ENCODE peak calls at places on chromosomes 16 and 17, in five cellular contexts. R is thoracic aorta, L is hepatocyte, P is lung, K is fibroblast of lung. A is an unnamed sample.

GRCh38 chr17:65115721-65116312 is 21.4 kb upstream of the RGS9 start:
- DNase-seq in L (no peak), K (no peak), P (no peak), R (no peak), A (no peak)

GRCh38 chr16:50282010-50282538 is 15.7 kb downstream of the ADCY7 start:
- DNase-seq in L (no peak), K (peak), P (peak), R (no peak), A (no peak)

GRCh38 chr17:59725691-59726090 is 18.2 kb downstream of the VMP1 start:
- DNase-seq in K (peak), P (no peak), L (no peak), R (no peak), A (no peak)

GRCh38 chr16:89562939-89563338 is 2.5 kb downstream of the RPL13 start:
- DNase-seq in K (no peak), P (no peak), L (no peak), R (no peak), A (no peak)

GRCh38 chr16:70601576-70602575 is 44.5 kb upstream of the IL34 start:
- DNase-seq in K (peak), L (no peak), P (no peak), R (no peak), A (no peak)

GRCh38 chr17:59342681-59343127 is 11.2 kb downstream of the YPEL2 start:
- DNase-seq in R (no peak), P (no peak), L (no peak), K (no peak), A (no peak)

GRCh38 chr17:7950578-7950977 is 18.6 kb downstream of the CNTROB start:
- DNase-seq in L (no peak), P (no peak), K (no peak), R (no peak), A (no peak)

GRCh38 chr16:70553645-70554044 is 30.0 kb downstream of the SF3B3 start:
- DNase-seq in R (no peak), P (no peak), L (no peak), K (peak), A (no peak)

GRCh38 chr17:75764711-75765421 is at the start of gene GALK1:
- DNase-seq in R (no peak), K (peak), L (peak), P (peak), A (peak)
- H3K4me3 ChIP-seq in R (peak), K (peak), L (peak), P (peak), A (peak)

DNA sequence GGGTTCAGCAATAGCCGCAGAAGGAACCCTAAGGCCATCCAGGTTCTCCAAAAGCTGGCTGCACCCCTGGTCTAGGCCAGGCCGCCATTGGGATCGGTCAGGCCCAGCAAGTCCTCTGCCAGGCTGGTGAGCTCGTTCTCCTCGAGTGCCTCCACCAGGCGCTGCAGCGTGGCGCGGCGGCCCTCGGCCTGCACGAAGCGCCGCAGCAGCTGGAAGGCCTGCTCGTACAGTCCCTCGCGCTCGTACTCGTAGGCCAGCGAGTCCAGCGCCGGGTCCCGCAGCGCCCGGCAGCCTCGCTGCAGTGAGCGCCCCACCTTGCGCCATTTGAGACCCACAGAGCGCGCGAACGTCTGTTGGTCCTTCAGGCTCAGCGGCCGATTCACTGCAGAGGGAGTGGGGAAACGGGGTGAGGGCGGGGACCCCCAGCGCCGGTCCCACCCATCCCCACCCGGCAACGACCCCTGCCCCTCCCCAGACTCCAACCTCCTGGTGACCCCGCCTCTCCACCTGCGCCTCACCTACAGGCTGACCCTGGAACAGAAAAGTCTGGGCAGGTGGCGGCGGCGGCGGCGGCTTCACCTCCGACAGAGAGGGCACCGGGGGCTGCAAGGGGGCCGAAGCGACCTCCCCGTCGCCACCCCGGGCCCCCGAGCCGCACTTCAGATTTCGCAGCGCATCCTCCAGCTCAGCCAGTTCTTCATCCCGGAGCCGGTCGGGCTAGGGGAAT is 3.9 kb upstream of the B3GNT9 start:
- DNase-seq in P (no peak), L (no peak), K (no peak), R (no peak), A (no peak)
- H3K4me3 ChIP-seq in P (no peak), L (no peak), K (no peak), R (peak), A (no peak)

GRCh38 chr16:85935957-85936760 is 37.2 kb downstream of the IRF8 start:
- DNase-seq in R (no peak), K (no peak), P (no peak), L (no peak), A (no peak)
- H3K4me3 ChIP-seq in R (peak), K (no peak), P (no peak), L (no peak), A (no peak)

GRCh38 chr17:29279397-29280070 is 14.4 kb downstream of the NUFIP2 start:
- DNase-seq in L (no peak), P (no peak), R (no peak), K (no peak), A (no peak)
- H3K4me3 ChIP-seq in L (no peak), P (no peak), R (no peak), K (no peak), A (no peak)

GRCh38 chr17:73156887-73157870 is 7.6 kb upstream of the SSTR2 start:
- DNase-seq in L (no peak), K (no peak), R (no peak), P (no peak), A (no peak)
- H3K4me3 ChIP-seq in L (no peak), K (no peak), R (no peak), P (no peak), A (no peak)

GRCh38 chr16:8959921-8960787 is 3.6 kb downstream of the USP7 start:
- DNase-seq in R (no peak), L (no peak), P (no peak), K (peak), A (no peak)

GRCh38 chr16:8958344-8958808 is 5.3 kb downstream of the USP7 start:
- DNase-seq in K (peak), R (peak), P (no peak), L (no peak), A (peak)

GRCh38 chr16:8962393-8963009 is 1.2 kb downstream of the USP7 start:
- DNase-seq in R (no peak), L (peak), K (no peak), P (peak), A (no peak)

GRCh38 chr16:8961811-8962390 is 1.8 kb downstream of the USP7 start:
- DNase-seq in L (no peak), P (no peak), R (no peak), K (no peak), A (no peak)

GRCh38 chr16:8960788-8961109 is 3.0 kb downstream of the USP7 start:
- DNase-seq in L (no peak), R (no peak), K (no peak), P (no peak), A (no peak)
- H3K4me3 ChIP-seq in L (no peak), R (peak), K (no peak), P (no peak), A (no peak)

A was measured in MG63.